ENCODE peak calls at places on chromosomes 2 and 18, in four cellular contexts. O is K562, U is GM12878, L is HepG2. N is an unnamed sample.

GRCh38 chr2:143936758-143937562 is 583.0 kb downstream of the ZEB2 start:
- DNase-seq in L (no peak), O (no peak), U (no peak), N (peak)

GRCh38 chr18:34128436-34128835 is 96.3 kb downstream of the NOL4 start:
- DNase-seq in U (no peak), O (no peak), L (no peak), N (no peak)

GRCh38 chr2:75055820-75056675 is 97.6 kb downstream of the POLE4 start:
- DNase-seq in O (no peak), U (peak), L (no peak), N (peak)

GRCh38 chr18:75377258-75377657 is 50.2 kb downstream of the SMIM21 start:
- DNase-seq in L (no peak), U (no peak), O (no peak), N (no peak)

GRCh38 chr2:175807031-175807873 is 194.8 kb downstream of the LNPK start:
- DNase-seq in O (no peak), L (no peak), U (no peak), N (no peak)

GRCh38 chr2:146108993-146109392 is 1589.1 kb upstream of the ZEB2 start:
- DNase-seq in L (no peak), O (no peak), U (no peak), N (no peak)

GRCh38 chr2:232863996-232864395 is 6.1 kb upstream of the SNORC start:
- DNase-seq in L (no peak), O (no peak), U (no peak), N (no peak)

GRCh38 chr2:145200307-145200706 is 680.4 kb upstream of the ZEB2 start:
- DNase-seq in U (no peak), O (no peak), L (no peak), N (no peak)

GRCh38 chr18:74234326-74235171 is 57.2 kb downstream of the CYB5A start:
- DNase-seq in U (no peak), O (no peak), L (peak), N (no peak)

GRCh38 chr2:79375817-79376216 is 137.0 kb upstream of the CTNNA2 start:
- DNase-seq in L (no peak), O (no peak), U (no peak), N (no peak)

GRCh38 chr2:81206216-81206615 is 901.7 kb upstream of the LRRTM1 start:
- DNase-seq in L (no peak), U (no peak), O (no peak), N (no peak)

GRCh38 chr2:136386046-136386445 is 268.1 kb upstream of the CXCR4 start:
- DNase-seq in O (no peak), U (no peak), L (no peak), N (no peak)

GRCh38 chr18:9803698-9804516 is 81.9 kb upstream of the TXNDC2 start:
- DNase-seq in U (no peak), O (peak), L (no peak), N (peak)

GRCh38 chr2:149431337-149431736 is 101.0 kb downstream of the LYPD6 start:
- DNase-seq in O (no peak), U (no peak), L (no peak), N (no peak)

GRCh38 chr2:10471956-10472355 is 23.8 kb upstream of the ODC1 start:
- DNase-seq in O (no peak), L (no peak), U (no peak), N (no peak)

GRCh38 chr2:188495990-188496431 is 204.3 kb downstream of the GULP1 start:
- DNase-seq in U (no peak), L (no peak), O (no peak), N (no peak)

GRCh38 chr2:240398711-240399267 is 36.7 kb upstream of the GPC1 start:
- DNase-seq in L (no peak), O (no peak), U (no peak), N (no peak)

GRCh38 chr2:88818381-88818780 is 126.9 kb downstream of the RPIA start:
- DNase-seq in O (no peak), L (no peak), U (no peak), N (no peak)

GRCh38 chr2:678964-679363 is 1.8 kb upstream of the TMEM18 start:
- DNase-seq in O (no peak), U (no peak), L (no peak), N (no peak)

GRCh38 chr2:195594248-195594647 is 62.8 kb upstream of the SLC39A10 start:
- DNase-seq in O (no peak), U (no peak), L (no peak), N (no peak)

GRCh38 chr2:68643011-68643873 is at the start of gene PROKR1:
- DNase-seq in O (peak), L (no peak), U (no peak), N (peak)

GRCh38 chr2:71889991-71890684 is 257.5 kb downstream of the CYP26B1 start:
- DNase-seq in O (no peak), L (no peak), U (no peak), N (no peak)

GRCh38 chr18:2082676-2083075 is 488.6 kb downstream of the METTL4 start:
- DNase-seq in U (no peak), L (no peak), O (no peak), N (no peak)
- TF ChIP-seq CBFB in U (no peak), L (no peak), O (no peak), N (no peak)

DNA sequence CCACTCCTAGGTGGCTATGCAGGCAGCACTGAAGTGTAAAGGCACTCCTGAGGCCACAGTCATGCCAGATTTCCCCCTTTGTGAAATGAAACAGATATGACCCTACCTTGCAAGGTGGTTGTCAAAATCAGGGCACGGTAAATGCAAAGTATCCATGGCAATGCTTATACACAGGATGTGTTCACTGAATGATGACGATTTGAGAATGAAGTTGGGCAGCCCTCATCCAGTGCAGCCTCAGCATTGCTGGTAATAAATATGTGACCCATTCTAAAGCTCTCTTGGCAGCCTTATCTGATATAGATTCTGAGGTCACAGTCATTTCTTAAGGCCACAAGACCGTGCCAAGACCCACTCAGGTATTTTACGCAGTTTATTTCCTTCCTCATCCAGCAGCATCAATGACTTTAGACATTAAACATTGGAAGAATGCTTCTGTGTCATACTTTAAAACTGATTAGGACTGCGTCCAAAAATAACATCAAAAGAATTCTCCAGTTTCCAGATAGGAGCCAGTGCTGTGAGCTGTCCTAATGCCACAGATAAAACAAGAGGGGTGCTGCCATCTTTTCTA is 125.5 kb upstream of the SERTAD2 start:
- DNase-seq in U (no peak), O (no peak), L (no peak), N (no peak)
- TF ChIP-seq CBFB in U (no peak), O (no peak), L (no peak), N (no peak)

DNA sequence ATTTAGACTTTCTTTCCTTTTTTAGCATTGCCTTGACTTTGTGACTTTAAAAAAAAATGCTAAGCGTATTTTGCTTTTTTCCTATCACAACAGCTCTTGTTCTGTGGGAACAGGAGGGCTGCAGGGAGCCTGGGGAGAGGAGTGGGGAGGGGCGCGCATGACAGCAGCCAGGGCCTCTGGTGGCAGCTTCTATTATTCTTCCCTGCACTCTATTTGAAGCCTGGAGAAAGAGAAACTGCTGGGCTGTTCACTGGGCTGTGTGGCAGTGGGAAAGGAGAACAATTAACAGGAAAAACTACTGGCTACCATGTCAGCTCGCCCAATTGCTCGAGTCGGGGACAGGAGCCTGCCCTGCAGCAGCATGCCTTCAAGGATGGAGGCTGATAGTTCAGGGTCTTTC is 119.0 kb upstream of the ZBTB14 start:
- DNase-seq in L (no peak), U (no peak), O (no peak), N (peak)
- TF ChIP-seq CBFB in L (no peak), U (no peak), O (no peak), N (no peak)

DNA sequence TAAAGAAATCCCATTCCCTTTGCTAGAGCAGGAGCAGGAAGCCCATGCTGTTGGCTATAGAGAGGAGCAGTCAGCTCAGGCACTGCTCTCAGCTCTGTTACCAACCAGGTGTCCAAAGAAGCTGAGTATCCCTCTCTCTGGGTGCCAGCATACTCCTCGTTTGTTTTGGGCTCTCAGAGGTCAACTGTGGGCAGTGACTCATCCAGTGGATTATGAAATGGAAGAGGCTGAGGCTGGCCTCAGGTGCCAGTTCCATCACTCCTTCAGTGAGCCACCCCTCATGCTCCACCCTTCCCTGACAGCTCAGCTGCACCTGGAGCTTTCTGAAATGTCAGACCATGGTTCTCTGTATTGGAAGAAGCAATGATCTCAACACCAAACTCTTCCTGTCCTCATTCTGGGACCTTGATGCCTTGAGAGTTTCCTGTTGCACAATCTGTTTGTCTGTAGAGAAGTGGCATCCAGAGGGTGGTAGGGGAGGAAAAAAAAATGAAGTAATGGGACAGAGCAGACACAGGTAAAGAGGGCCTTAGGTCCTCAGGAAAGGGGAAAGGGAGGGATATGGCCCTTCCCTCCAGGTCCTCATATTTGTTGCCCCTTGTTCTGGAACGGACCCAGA is 31.2 kb upstream of the EN1 start:
- DNase-seq in L (no peak), O (no peak), U (no peak), N (no peak)
- TF ChIP-seq CBFB in L (no peak), O (no peak), U (no peak), N (no peak)

GRCh38 chr2:238445409-238446190 is 18.9 kb downstream of the ASB1 start:
- DNase-seq in U (no peak), L (no peak), O (no peak), N (no peak)
- TF ChIP-seq CBFB in U (no peak), L (no peak), O (no peak), N (no peak)

DNA sequence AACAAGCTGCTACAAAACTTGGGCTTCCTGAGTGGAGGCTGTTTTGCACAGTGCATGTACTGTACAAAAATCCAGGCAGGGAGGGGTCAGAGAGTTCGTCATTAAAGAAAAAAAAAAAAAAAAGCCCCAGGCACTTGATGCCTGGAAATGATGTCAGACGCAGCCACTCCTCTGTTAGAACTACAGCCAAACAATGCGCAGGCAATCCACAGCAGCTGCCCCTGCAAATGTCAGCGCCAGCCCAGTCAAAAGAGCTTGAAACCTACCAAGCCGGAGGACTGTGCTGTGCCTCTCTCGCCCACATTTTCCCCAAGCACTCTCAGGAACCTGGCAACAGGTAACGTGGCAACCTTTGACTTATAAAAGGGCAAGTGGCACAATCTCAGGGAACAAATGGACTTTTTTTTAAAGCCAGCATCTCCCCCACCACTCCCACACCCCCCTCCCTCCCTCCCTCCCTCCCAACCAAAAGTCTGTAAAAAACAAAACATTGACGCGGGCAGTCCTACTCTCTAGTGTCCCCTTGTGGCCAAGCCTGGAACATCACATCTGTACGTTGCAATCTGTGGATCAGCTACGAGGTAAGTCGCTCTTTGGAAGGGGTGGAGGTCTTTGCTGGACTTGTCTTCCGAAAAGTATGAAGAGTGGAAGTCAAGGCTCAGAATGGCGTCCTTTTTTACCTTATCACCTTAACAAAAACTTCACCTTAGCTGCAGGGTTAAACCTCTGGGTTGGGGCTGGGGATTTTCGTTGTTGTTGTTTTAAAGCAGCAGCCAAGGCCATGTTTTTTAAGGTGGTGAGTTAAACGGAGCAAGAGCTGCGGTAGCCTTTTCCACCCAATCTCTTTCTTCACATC is 144.2 kb downstream of the TGIF1 start:
- DNase-seq in L (peak), U (peak), O (peak), N (peak)
- TF ChIP-seq CBFB in L (no peak), U (peak), O (no peak), N (no peak)

DNA sequence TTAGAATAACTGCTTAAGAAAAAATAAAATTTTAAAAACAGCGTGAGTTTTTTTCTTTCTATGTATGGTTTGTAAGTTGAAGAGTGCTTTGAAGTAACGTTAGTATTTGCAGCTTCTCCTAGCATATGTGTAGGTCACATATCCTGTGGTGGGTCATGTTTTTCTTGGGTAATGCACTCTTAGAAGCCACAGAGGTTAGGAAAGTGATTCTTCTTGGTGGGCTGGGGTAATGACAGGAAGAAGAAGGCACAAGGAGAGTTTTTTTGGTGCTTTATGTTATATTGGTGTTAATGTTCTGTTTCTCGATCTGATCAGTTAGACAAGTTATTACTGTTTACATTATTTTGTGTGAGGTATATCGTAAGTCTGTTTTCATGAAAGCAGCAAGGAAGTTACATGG is 109.0 kb downstream of the ICA1L start:
- DNase-seq in L (no peak), U (no peak), O (no peak), N (no peak)
- TF ChIP-seq CBFB in L (no peak), U (no peak), O (no peak), N (no peak)

DNA sequence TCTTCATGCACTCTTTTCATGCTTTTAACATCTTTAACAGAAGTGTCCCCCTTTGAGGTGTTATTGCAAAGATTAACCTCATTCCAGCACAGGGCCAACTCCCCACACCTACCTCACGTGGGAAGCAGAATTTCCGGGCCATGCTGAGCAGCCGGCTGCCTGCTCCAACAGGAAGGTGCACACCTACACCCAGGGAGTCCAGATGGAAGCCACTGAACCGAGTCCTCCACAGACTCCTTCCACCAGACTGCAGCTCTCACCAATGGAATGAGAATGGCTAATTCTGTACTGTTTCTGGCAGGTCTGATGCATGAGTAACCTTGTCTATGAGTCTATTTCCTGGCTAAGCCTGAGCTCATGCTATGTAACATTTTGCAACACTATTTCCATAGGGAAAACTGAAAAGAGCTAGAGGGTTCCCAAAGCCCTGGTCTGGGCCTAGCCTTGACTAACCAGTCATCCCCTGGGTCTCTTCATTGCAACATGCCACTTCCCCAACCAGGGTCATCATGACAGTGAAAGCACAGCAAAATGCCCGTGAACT is 11.0 kb downstream of the ERFE start:
- DNase-seq in L (no peak), O (no peak), U (no peak), N (no peak)
- TF ChIP-seq CBFB in L (no peak), O (no peak), U (no peak), N (no peak)

GRCh38 chr18:23333827-23334226 is 119.3 kb upstream of the RIOK3 start:
- DNase-seq in U (no peak), O (no peak), L (no peak), N (no peak)
- TF ChIP-seq CBFB in U (no peak), O (no peak), L (no peak), N (no peak)

GRCh38 chr18:23266717-23267446 is 131.6 kb downstream of the CABLES1 start:
- DNase-seq in O (no peak), L (no peak), U (no peak), N (no peak)

GRCh38 chr18:23268641-23269040 is 133.4 kb downstream of the CABLES1 start:
- DNase-seq in O (no peak), L (no peak), U (no peak), N (no peak)

GRCh38 chr18:23263551-23264235 is 128.4 kb downstream of the CABLES1 start:
- DNase-seq in U (no peak), O (no peak), L (no peak), N (no peak)

GRCh38 chr18:23267447-23267776 is 132.1 kb downstream of the CABLES1 start:
- DNase-seq in L (no peak), O (no peak), U (no peak), N (no peak)

DNA sequence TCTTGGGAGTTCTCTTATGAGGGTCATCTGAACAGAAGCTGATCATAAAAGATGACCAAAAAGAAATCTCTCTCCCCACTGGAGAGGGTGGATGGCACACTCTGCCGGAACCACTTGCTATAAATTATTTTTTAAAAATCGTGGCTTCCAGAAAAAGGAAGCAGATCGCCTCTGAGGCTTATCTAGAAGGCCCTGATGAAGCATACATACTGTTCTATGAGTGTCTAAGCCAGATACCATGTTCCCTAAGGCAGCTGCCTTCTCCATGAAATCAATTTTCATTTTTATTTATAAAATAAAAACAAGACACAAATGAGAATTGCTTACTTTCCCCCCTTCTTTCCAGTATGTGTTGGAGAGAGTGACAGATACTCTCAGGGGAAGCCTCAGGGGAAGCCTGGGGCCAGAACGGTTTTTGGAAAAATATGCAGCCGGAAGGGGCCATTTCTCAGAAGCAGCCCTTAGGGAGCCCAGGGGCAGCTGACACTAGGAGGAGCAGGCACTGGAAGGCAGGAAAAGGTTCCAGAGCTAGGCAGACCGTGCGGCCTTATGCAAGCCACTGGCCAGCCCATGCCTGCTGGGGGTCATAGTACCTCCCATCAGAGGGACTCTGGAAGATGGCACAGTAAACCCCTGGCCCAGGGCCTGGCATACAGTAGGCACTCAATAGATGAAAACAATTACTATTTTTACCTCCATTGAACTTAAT is 130.6 kb downstream of the CABLES1 start:
- DNase-seq in O (no peak), U (no peak), L (no peak), N (no peak)
- TF ChIP-seq CBFB in O (no peak), U (no peak), L (no peak), N (no peak)

N was measured in WTC11.